ENCODE peak calls at places on chromosomes 5 and 9, in eight cellular contexts. M, P, V, Z, H, U, K and R are unnamed samples.

GRCh38 chr5:143409972-143410371 is 6.5 kb upstream of the NR3C1 start:
- DNase-seq in U (no peak), M (no peak), V (no peak), H (no peak), K (no peak), P (no peak), Z (no peak), R (no peak)

GRCh38 chr5:873328-873727 is 19.3 kb downstream of the BRD9 start:
- DNase-seq in Z (no peak), K (no peak), M (peak; percentile 83), H (no peak), V (no peak), U (no peak), P (no peak), R (no peak)

GRCh38 chr9:131868766-131869165 is 128.9 kb upstream of the RAPGEF1 start:
- DNase-seq in H (no peak), K (no peak), V (peak; percentile 60), P (no peak), U (no peak), Z (no peak), M (no peak), R (no peak)

GRCh38 chr9:13163287-13163686 is 116.2 kb downstream of the MPDZ start:
- DNase-seq in V (no peak), U (no peak), M (no peak), P (no peak), Z (no peak), K (no peak), H (no peak), R (no peak)

GRCh38 chr5:59592101-59592500 is 301.4 kb downstream of the PDE4D start:
- DNase-seq in K (no peak), H (no peak), P (no peak), U (no peak), Z (no peak), V (no peak), M (no peak), R (no peak)

GRCh38 chr9:106405871-106406435 is 457.0 kb upstream of the ZNF462 start:
- DNase-seq in M (no peak), V (no peak), U (no peak), H (no peak), Z (no peak), K (no peak), P (peak; percentile 1), R (no peak)

GRCh38 chr5:147935032-147935431 is 28.7 kb upstream of the C5orf46 start:
- DNase-seq in H (peak; percentile 27), P (peak; percentile 88), Z (no peak), K (no peak), U (no peak), M (no peak), V (no peak), R (no peak)

GRCh38 chr9:137497921-137498719 is 39.0 kb upstream of the NSMF start:
- DNase-seq in V (no peak), U (no peak), M (no peak), P (no peak), H (no peak), Z (no peak), K (no peak), R (no peak)

GRCh38 chr9:75239176-75239575 is 150.9 kb downstream of the OSTF1 start:
- DNase-seq in K (no peak), M (no peak), H (no peak), Z (peak; percentile 17), P (peak; percentile 92), U (no peak), V (peak; percentile 57), R (no peak)

GRCh38 chr9:35665471-35665818 is 450 bp upstream of the ARHGEF39 start:
- DNase-seq in Z (no peak), M (no peak), V (no peak), H (no peak), K (no peak), P (no peak), U (no peak), R (no peak)

GRCh38 chr5:53479656-53480473 is 564 bp upstream of the FST start:
- DNase-seq in P (peak; percentile 51), H (peak; percentile 59), Z (peak; percentile 39), K (no peak), M (peak; percentile 29), U (peak; percentile 72), V (peak; percentile 71), R (peak; percentile 39)

GRCh38 chr5:135890867-135891266 is 4.8 kb downstream of the IL9 start:
- DNase-seq in Z (no peak), K (no peak), P (no peak), V (no peak), H (no peak), M (no peak), U (no peak), R (no peak)

GRCh38 chr9:121645853-121646807 is 5.3 kb upstream of the DAB2IP start:
- DNase-seq in V (no peak), H (no peak), K (no peak), P (no peak), Z (peak; percentile 53), U (no peak), M (no peak), R (no peak)

GRCh38 chr5:139472410-139473030 is 1.7 kb downstream of the SMIM33 start:
- DNase-seq in Z (no peak), V (no peak), K (no peak), P (no peak), U (no peak), M (no peak), H (no peak), R (no peak)

GRCh38 chr5:170289749-170290148 is 7.8 kb downstream of the LCP2 start:
- DNase-seq in M (no peak), Z (no peak), V (no peak), H (no peak), K (no peak), P (no peak), U (no peak), R (no peak)

GRCh38 chr9:95100071-95100627 is 217.4 kb downstream of the FANCC start:
- DNase-seq in U (no peak), M (no peak), V (no peak), Z (no peak), H (no peak), P (no peak), K (no peak), R (no peak)

GRCh38 chr5:61327761-61328753 is 4.0 kb upstream of the ZSWIM6 start:
- DNase-seq in H (peak; percentile 20), K (no peak), V (no peak), P (peak; percentile 94), Z (no peak), M (peak; percentile 30), U (no peak), R (no peak)

GRCh38 chr5:27491047-27491446 is 452.7 kb upstream of the CDH9 start:
- DNase-seq in M (no peak), Z (no peak), H (no peak), K (no peak), U (no peak), P (no peak), V (no peak), R (no peak)

GRCh38 chr5:27477550-27477949 is 439.2 kb upstream of the CDH9 start:
- DNase-seq in V (no peak), U (no peak), P (no peak), M (no peak), Z (no peak), H (no peak), K (no peak), R (no peak)

GRCh38 chr9:77707696-77708095 is 59.6 kb upstream of the GNA14 start:
- DNase-seq in H (peak; percentile 56), M (no peak), K (no peak), Z (peak; percentile 23), V (peak; percentile 88), U (no peak), P (peak; percentile 100), R (peak; percentile 51)

GRCh38 chr5:147939431-147940114 is 33.2 kb upstream of the C5orf46 start:
- DNase-seq in K (no peak), Z (no peak), M (no peak), U (no peak), V (no peak), P (no peak), H (no peak), R (no peak)

GRCh38 chr9:37037744-37038640 is 3.9 kb upstream of the PAX5 start:
- DNase-seq in Z (no peak), P (no peak), K (no peak), M (no peak), U (peak; percentile 16), H (no peak), V (no peak), R (peak; percentile 27)

GRCh38 chr5:114237766-114238165 is 124.1 kb upstream of the KCNN2 start:
- DNase-seq in P (peak; percentile 31), Z (no peak), U (no peak), K (no peak), M (no peak), V (no peak), H (no peak), R (no peak)

GRCh38 chr5:82011761-82012160 is 39.9 kb downstream of the ATG10 start:
- DNase-seq in K (no peak), P (peak; percentile 28), Z (no peak), V (peak; percentile 49), H (no peak), M (no peak), U (no peak), R (no peak)

GRCh38 chr9:99130069-99130468 is 25.2 kb downstream of the TGFBR1 start:
- DNase-seq in K (no peak), P (no peak), U (no peak), M (no peak), Z (no peak), V (no peak), H (no peak), R (no peak)

GRCh38 chr5:37833990-37834389 is 5.9 kb downstream of the GDNF start:
- DNase-seq in V (no peak), M (no peak), Z (no peak), P (no peak), H (no peak), U (no peak), K (no peak), R (no peak)

GRCh38 chr5:53100606-53101005 is 9.0 kb downstream of the MOCS2 start:
- DNase-seq in U (no peak), Z (no peak), M (no peak), V (no peak), H (no peak), K (no peak), P (peak; percentile 25), R (no peak)